ENCODE peak calls at places on chromosomes 16 and 17, in seven cellular contexts. B is K562, Y is mesendoderm, K is suprapubic skin, G is heart left ventricle, T is esophagus squamous epithelium, O is MM.1S. E is an unnamed sample.
A peak's percentile ranks its signal among the peaks of the same experiment; 100 is the strongest.

GRCh38 chr17:752620-753219 is 656 bp upstream of the GEMIN4 start:
- DNase-seq in G (peak; percentile 79), B (no peak), O (no peak), Y (peak; percentile 56), T (no peak), K (peak; percentile 87), E (peak; percentile 46)

GRCh38 chr17:66987059-66987616 is 22.6 kb downstream of the CACNG4 start:
- DNase-seq in Y (no peak), O (no peak), G (no peak), K (no peak), T (no peak), B (no peak), E (no peak)

GRCh38 chr17:67194134-67194533 is 50.9 kb downstream of the HELZ start:
- DNase-seq in Y (peak; percentile 71), T (no peak), O (no peak), B (no peak), K (no peak), G (no peak), E (no peak)

GRCh38 chr16:47861999-47862398 is 293.8 kb downstream of the ABCC12 start:
- DNase-seq in Y (no peak), T (no peak), G (no peak), O (no peak), B (no peak), K (no peak), E (no peak)

GRCh38 chr16:10923650-10924214 is 18.5 kb downstream of the DEXI start:
- DNase-seq in B (no peak), G (peak; percentile 88), T (no peak), K (no peak), Y (no peak), O (no peak), E (peak; percentile 31)

GRCh38 chr17:79645777-79646088 is 34.9 kb upstream of the RBFOX3 start:
- DNase-seq in K (no peak), B (no peak), Y (no peak), G (no peak), O (no peak), T (no peak), E (no peak)

GRCh38 chr17:32755045-32755805 is 121.7 kb downstream of the MYO1D start:
- DNase-seq in T (no peak), G (no peak), B (peak; percentile 41), O (peak; percentile 43), Y (peak; percentile 60), K (no peak), E (no peak)

GRCh38 chr17:17663160-17664072 is 17.8 kb upstream of the RAI1 start:
- DNase-seq in K (no peak), G (peak; percentile 77), O (no peak), B (peak; percentile 84), T (no peak), Y (peak; percentile 98), E (peak; percentile 30)

GRCh38 chr17:78973196-78973595 is 6.5 kb downstream of the LGALS3BP start:
- DNase-seq in B (no peak), K (no peak), G (no peak), Y (peak; percentile 65), T (no peak), O (no peak), E (no peak)

GRCh38 chr17:46270032-46270431 is 24.9 kb upstream of the LRRC37A start:
- DNase-seq in B (no peak), T (no peak), K (no peak), O (no peak), Y (no peak), G (no peak), E (no peak)

GRCh38 chr16:66255647-66256046 is 110.8 kb upstream of the CDH5 start:
- DNase-seq in T (no peak), Y (peak; percentile 46), G (no peak), O (no peak), B (no peak), K (no peak), E (no peak)

DNA sequence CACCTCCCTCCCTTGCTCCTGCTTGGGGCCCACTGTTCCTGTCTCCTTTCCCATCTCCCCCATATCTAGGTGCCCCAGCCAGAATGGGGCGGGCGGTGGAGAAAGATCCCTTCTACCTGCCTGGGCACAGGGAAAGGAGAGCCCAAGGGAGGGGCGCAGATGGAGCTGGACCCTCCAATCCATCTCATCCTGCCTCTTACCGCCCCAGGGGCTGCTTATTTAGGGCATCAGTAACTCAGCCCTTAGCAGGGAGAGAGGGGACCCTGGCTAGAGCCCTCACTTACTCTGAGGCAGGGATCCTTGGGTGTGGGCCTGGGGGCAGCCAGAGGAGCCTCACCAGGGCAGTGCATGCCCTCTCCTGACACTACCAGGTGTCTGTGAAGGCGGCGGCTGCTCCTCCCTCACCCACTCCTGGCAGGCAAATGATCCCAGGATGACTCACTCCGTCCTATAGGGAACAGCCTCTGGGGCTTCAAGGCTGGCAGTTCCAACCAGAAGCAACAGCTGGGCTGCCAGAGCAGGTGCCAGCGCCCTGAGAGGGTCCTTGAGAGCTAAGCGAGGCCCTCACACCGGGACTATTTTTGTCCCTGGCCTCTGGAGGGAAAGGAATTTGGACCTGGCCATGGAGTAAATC is 16.3 kb upstream of the BCAR1 start:
- DNase-seq in B (no peak), T (no peak), Y (peak; percentile 63), O (no peak), G (peak; percentile 84), K (peak; percentile 73), E (no peak)
- H3K27ac ChIP-seq in B (no peak overlapping the region), T (peak overlapping the region; percentile 58), Y (no peak overlapping the region), O (no peak overlapping the region), G (peak overlapping the region; percentile 48), K (no peak overlapping the region), E (peak overlapping the region; percentile 50)

DNA sequence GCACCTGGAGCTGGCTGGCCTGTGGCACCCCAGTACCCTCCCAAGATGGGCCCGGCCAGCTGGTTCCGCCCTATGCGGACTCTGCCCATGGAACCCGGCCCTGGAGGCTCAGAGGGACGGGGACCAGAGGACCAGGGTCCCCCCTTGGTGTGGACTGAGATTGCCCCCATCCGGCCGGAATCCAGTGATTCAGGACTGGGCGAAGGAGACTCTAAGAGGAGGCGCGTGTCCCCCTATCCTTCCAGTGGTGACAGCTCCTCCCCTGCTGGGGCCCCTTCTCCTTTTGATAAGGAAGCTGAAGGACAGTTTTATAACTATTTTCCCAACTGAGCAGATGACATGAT is 12.0 kb downstream of the TBX21 start:
- DNase-seq in K (no peak), B (peak; percentile 40), Y (no peak), G (no peak), T (no peak), O (no peak), E (no peak)
- H3K27me3 ChIP-seq in K (peaks cover 66% of the 10 kb centered on the region), B (peaks cover 46% of the 10 kb centered on the region), Y (no peaks in the 10 kb centered on the region), G (peaks cover 71% of the 10 kb centered on the region), T (peaks cover 11% of the 10 kb centered on the region), O (peaks cover 31% of the 10 kb centered on the region), E (no peaks in the 10 kb centered on the region)

GRCh38 chr16:88532434-88533241 is 37.6 kb upstream of the ZC3H18 start:
- DNase-seq in B (no peak), Y (no peak), O (no peak), K (no peak), G (peak; percentile 61), T (no peak), E (no peak)
- H3K4me3 ChIP-seq in B (no peak overlapping the region), Y (no peak overlapping the region), O (no peak overlapping the region), K (peak overlapping the region; percentile 78), G (peak overlapping the region; percentile 42), T (peak overlapping the region; percentile 95), E (peak overlapping the region; percentile 56)

GRCh38 chr17:36544320-36545092 is at the start of gene GGNBP2:
- DNase-seq in T (peak; percentile 78), G (peak; percentile 97), K (peak; percentile 94), B (peak; percentile 91), Y (peak; percentile 96), O (peak; percentile 90), E (peak; percentile 60)

GRCh38 chr17:36545465-36546417 is 1.0 kb downstream of the GGNBP2 start:
- DNase-seq in O (peak; percentile 97), B (peak; percentile 95), K (peak; percentile 98), G (peak; percentile 97), T (peak; percentile 70), Y (peak; percentile 98), E (peak; percentile 90)

GRCh38 chr17:36545093-36545464 is 360 bp downstream of the GGNBP2 start:
- DNase-seq in B (no peak), K (peak; percentile 89), G (no peak), T (peak; percentile 65), Y (no peak), O (no peak), E (peak; percentile 6)

GRCh38 chr17:36547776-36548175 is 3.1 kb downstream of the GGNBP2 start:
- DNase-seq in O (no peak), B (no peak), T (no peak), G (no peak), Y (no peak), K (no peak), E (no peak)

DNA sequence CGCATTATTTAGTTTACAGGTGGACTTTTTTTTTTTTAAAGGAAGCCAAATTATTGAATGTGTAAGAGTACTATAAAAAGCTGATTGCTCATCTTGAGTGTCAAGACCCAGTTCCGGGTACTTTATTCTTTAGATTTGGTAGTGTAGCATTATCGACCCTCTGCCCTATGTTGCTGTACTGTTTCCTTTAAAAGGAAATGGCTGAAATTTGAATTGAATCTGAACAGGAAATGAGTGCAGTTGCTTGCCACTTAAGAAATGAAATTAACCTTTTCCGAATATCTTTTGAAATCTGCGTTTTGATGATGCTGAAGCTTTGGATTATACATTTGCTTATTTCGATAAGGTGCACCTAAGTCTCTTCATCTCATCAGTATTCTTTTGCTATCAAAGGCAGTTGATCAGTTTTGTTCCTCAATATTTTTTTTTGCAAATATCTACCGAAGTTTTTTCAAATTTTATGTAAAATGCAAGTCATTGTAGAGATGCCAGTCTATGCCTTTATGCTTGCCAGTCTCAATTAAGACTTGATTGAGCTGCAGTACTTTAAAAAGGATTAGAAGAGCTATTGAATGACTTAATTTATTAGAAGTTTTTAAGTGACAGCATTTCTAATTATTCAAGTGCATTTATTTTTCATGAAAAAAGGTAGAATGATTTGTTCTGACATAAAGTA is 1.8 kb downstream of the GGNBP2 start:
- DNase-seq in K (no peak), T (no peak), O (no peak), G (no peak), B (no peak), Y (no peak), E (no peak)
- H3K27ac ChIP-seq in K (peak overlapping the region; percentile 97), T (peak overlapping the region; percentile 100), O (peak overlapping the region; percentile 78), G (peak overlapping the region; percentile 98), B (peak overlapping the region; percentile 90), Y (peak overlapping the region; percentile 95), E (peak overlapping the region; percentile 73)

GRCh38 chr16:3038896-3039295 is 2.2 kb upstream of the BICDL2 start:
- DNase-seq in B (no peak), T (no peak), Y (no peak), G (no peak), O (no peak), K (no peak), E (no peak)
- H3K27me3 ChIP-seq in B (peaks cover 63% of the 10 kb centered on the region), T (peaks cover 15% of the 10 kb centered on the region), Y (no peaks in the 10 kb centered on the region), G (peaks cover 98% of the 10 kb centered on the region), O (peaks cover 90% of the 10 kb centered on the region), K (peaks cover 85% of the 10 kb centered on the region), E (peaks cover 8% of the 10 kb centered on the region)

GRCh38 chr16:72241930-72242329 is 70.0 kb upstream of the PMFBP1 start:
- DNase-seq in Y (peak; percentile 58), K (no peak), T (no peak), B (peak; percentile 32), O (peak; percentile 31), G (no peak), E (no peak)

GRCh38 chr16:72242757-72243156 is 70.8 kb upstream of the PMFBP1 start:
- DNase-seq in K (no peak), B (no peak), O (no peak), G (no peak), T (no peak), Y (no peak), E (no peak)

GRCh38 chr16:72244853-72245252 is 72.9 kb upstream of the PMFBP1 start:
- DNase-seq in Y (no peak), K (no peak), G (no peak), B (no peak), T (no peak), O (no peak), E (no peak)

GRCh38 chr16:72246423-72246822 is 74.5 kb upstream of the PMFBP1 start:
- DNase-seq in G (no peak), O (peak; percentile 76), Y (no peak), T (no peak), K (no peak), B (no peak), E (no peak)

GRCh38 chr16:72247821-72248253 is 75.9 kb upstream of the PMFBP1 start:
- DNase-seq in T (no peak), Y (no peak), O (no peak), B (no peak), K (no peak), G (no peak), E (no peak)
- H3K4me3 ChIP-seq in T (no peak overlapping the region), Y (no peak overlapping the region), O (no peak overlapping the region), B (no peak overlapping the region), K (no peak overlapping the region), G (no peak overlapping the region), E (no peak overlapping the region)